ENCODE peak calls at places on chromosomes 11 and 22, in four cellular contexts. O, V, D and U are unnamed samples.

GRCh38 chr11:9947231-9947864 is 283.5 kb downstream of the SWAP70 start:
- DNase-seq in O (no peak), V (no peak), D (no peak), U (no peak)

GRCh38 chr22:25451480-25452114 is 112.9 kb upstream of the GRK3 start:
- DNase-seq in O (no peak), V (no peak), D (no peak), U (no peak)

GRCh38 chr11:58923300-58923788 is 15.9 kb upstream of the GLYATL1 start:
- DNase-seq in O (no peak), V (peak), D (no peak), U (peak)

GRCh38 chr22:36505998-36506635 is 723 bp downstream of the FOXRED2 start:
- DNase-seq in O (no peak), V (no peak), D (no peak), U (no peak)

GRCh38 chr11:15663778-15664218 is 549.1 kb downstream of the INSC start:
- DNase-seq in O (peak), V (no peak), D (no peak), U (no peak)

GRCh38 chr22:29308148-29308790 is 1.8 kb downstream of the GAS2L1 start:
- DNase-seq in O (no peak), V (no peak), D (no peak), U (no peak)

GRCh38 chr11:26078217-26078821 is 253.6 kb upstream of the ANO3 start:
- DNase-seq in O (no peak), V (no peak), D (no peak), U (peak)

GRCh38 chr11:118223992-118224391 is 819 bp downstream of the JAML start:
- DNase-seq in O (no peak), V (no peak), D (no peak), U (no peak)

GRCh38 chr11:75160328-75160757 is 9.4 kb downstream of the SLCO2B1 start:
- DNase-seq in O (no peak), V (no peak), D (no peak), U (no peak)

GRCh38 chr11:32232516-32232915 is 141.6 kb downstream of the RCN1 start:
- DNase-seq in O (no peak), V (no peak), D (no peak), U (no peak)

GRCh38 chr11:61847914-61848581 is 19.9 kb downstream of the FADS2 start:
- DNase-seq in O (no peak), V (no peak), D (no peak), U (no peak)

GRCh38 chr11:131894615-131895544 is 524.5 kb downstream of the NTM start:
- DNase-seq in O (no peak), V (no peak), D (no peak), U (no peak)

GRCh38 chr22:50304528-50305392 is 2.7 kb downstream of the PLXNB2 start:
- DNase-seq in O (no peak), V (peak), D (no peak), U (no peak)

GRCh38 chr11:67648140-67648795 is 2.3 kb downstream of the ACY3 start:
- DNase-seq in O (no peak), V (no peak), D (peak), U (peak)

GRCh38 chr11:116913000-116913399 is 75.6 kb upstream of the APOA1 start:
- DNase-seq in O (no peak), V (peak), D (no peak), U (peak)

GRCh38 chr11:46298699-46299424 is 21.4 kb downstream of the CREB3L1 start:
- DNase-seq in O (no peak), V (peak), D (no peak), U (peak)

GRCh38 chr22:34437140-34437539 is 516.9 kb upstream of the LARGE1 start:
- DNase-seq in O (no peak), V (no peak), D (no peak), U (no peak)

GRCh38 chr11:31805629-31806185 is 5.4 kb downstream of the PAX6 start:
- DNase-seq in O (peak), V (no peak), D (no peak), U (no peak)

GRCh38 chr11:2188745-2189144 is 17.1 kb upstream of the TH start:
- DNase-seq in O (no peak), V (no peak), D (no peak), U (no peak)

GRCh38 chr11:128737704-128738103 is 43.8 kb downstream of the FLI1 start:
- DNase-seq in O (no peak), V (no peak), D (no peak), U (no peak)

GRCh38 chr11:32210601-32211000 is 119.7 kb downstream of the RCN1 start:
- DNase-seq in O (no peak), V (peak), D (no peak), U (peak)

GRCh38 chr11:4032097-4032496 is 62.5 kb upstream of the RRM1 start:
- DNase-seq in O (no peak), V (no peak), D (no peak), U (no peak)

GRCh38 chr11:46991391-46991790 is 54.8 kb downstream of the CSTPP1 start:
- DNase-seq in O (no peak), V (no peak), D (no peak), U (no peak)

GRCh38 chr11:111225871-111226270 is 19.7 kb upstream of the POU2AF2 start:
- DNase-seq in O (no peak), V (no peak), D (no peak), U (no peak)

GRCh38 chr11:63961608-63962412 is 12.6 kb upstream of the COX8A start:
- DNase-seq in O (no peak), V (peak), D (no peak), U (no peak)

GRCh38 chr22:45529966-45530575 is 27.4 kb downstream of the FBLN1 start:
- DNase-seq in O (no peak), V (peak), D (no peak), U (no peak)

GRCh38 chr11:7577226-7577882 is 63.6 kb downstream of the PPFIBP2 start:
- DNase-seq in O (no peak), V (peak), D (no peak), U (no peak)

GRCh38 chr22:28015056-28015445 is 96.0 kb upstream of the PITPNB start:
- DNase-seq in O (no peak), V (no peak), D (no peak), U (no peak)